ENCODE peak calls at places on chromosomes 7 and 10, in six cellular contexts. Q, C, L, S, A and G are unnamed samples.
A peak's percentile ranks its signal among the peaks of the same experiment; 100 is the strongest.

GRCh38 chr10:36110097-36110496 is 468.0 kb upstream of the FZD8 start:
- DNase-seq in Q (no peak), A (no peak), S (no peak), L (no peak), C (no peak), G (no peak)

GRCh38 chr7:100400656-100401055 is 27.4 kb downstream of the PILRA start:
- DNase-seq in L (no peak), A (peak; percentile 15), Q (no peak), C (peak; percentile 21), S (no peak), G (no peak)

GRCh38 chr7:95501261-95501816 is 15.6 kb downstream of the ASB4 start:
- DNase-seq in Q (no peak), S (no peak), C (no peak), L (no peak), A (no peak), G (no peak)

GRCh38 chr10:95360122-95360715 is 69.4 kb upstream of the PDLIM1 start:
- DNase-seq in A (no peak), L (no peak), C (no peak), S (no peak), Q (no peak), G (no peak)

GRCh38 chr10:77872151-77872946 is 54.2 kb downstream of the DLG5 start:
- DNase-seq in Q (no peak), S (peak; percentile 66), C (no peak), A (no peak), L (no peak), G (peak; percentile 72)

GRCh38 chr7:84394219-84394618 is 199.6 kb upstream of the SEMA3A start:
- DNase-seq in L (no peak), S (no peak), Q (no peak), C (no peak), A (no peak), G (no peak)

GRCh38 chr7:108088729-108089128 is 41.4 kb downstream of the LAMB4 start:
- DNase-seq in A (no peak), L (no peak), Q (no peak), C (no peak), S (no peak), G (no peak)

GRCh38 chr10:23157691-23158369 is 34.3 kb upstream of the PTF1A start:
- DNase-seq in Q (no peak), S (no peak), C (peak; percentile 41), A (no peak), L (peak; percentile 44), G (no peak)

GRCh38 chr10:60197206-60197605 is 192.5 kb downstream of the ANK3 start:
- DNase-seq in A (no peak), S (no peak), Q (no peak), L (no peak), C (no peak), G (no peak)

GRCh38 chr7:73960548-73960947 is 67.4 kb upstream of the ELN start:
- DNase-seq in S (no peak), C (no peak), Q (peak; percentile 67), A (no peak), L (no peak), G (no peak)

DNA sequence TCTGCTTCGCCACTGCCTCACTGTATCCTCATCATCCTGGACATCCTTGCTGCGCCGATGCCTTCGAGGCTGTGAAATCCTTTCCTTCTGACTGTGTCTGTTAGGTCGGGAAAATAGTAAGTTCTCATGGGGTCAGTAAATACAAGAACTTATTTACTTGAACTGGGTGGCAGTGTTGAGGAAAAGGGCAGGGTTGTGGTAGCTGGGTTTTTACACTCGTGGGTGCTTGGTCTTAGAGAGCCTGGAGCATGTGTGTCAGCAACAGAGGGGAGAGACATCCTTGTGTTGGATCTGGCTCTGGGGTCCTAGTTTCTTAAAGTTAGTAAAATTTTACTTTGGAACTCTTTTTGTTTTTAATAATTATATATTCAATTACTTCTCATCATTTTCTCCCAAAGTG is 112.9 kb upstream of the GATA3 start:
- DNase-seq in L (no peak), S (no peak), C (no peak), A (no peak), Q (no peak), G (no peak)
- H3K4me1 ChIP-seq in L (no peaks in the 10 kb centered on the region), S (no peaks in the 10 kb centered on the region), C (no peaks in the 10 kb centered on the region), A (no peaks in the 10 kb centered on the region), Q (peaks cover 5% of the 10 kb centered on the region), G (peaks cover 6% of the 10 kb centered on the region)

DNA sequence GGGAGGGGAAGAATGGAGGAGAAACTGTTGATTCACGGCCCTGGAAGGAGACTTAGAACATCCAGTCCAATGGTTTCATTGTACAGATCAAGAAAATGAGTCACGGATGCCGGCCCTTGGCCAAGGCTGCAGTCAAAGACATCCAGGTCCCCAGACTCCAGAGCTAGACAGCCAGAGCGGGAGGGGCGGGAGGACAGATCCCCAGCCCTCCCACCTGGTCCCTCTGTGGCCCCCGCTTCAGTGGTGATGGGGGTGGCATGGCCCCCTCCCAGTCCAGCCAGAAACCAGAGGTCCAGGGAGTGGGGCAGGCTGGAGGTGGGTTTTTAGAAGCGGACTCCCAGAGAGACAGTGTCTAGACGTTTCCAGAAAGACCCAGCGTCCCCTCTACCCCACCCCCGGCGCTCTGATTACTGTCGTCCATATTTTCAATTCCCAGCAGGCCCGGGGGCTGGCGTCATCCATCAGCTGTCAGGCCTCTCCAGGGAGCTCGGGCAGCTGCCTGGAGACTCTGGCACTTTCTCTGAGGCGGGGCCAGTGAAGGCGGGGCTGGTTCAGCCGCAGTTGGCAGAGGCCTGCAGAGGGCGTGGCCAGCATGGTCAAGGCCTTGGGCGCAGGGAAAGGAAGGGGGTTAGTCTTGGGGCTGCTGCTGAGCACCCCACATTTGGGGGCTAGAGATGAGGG is 8.0 kb upstream of the HSPB1 start:
- DNase-seq in L (peak; percentile 98), A (no peak), C (peak; percentile 83), S (peak; percentile 98), Q (peak; percentile 96), G (peak; percentile 97)
- H3K4me1 ChIP-seq in L (peaks cover 84% of the 10 kb centered on the region), A (peaks cover 11% of the 10 kb centered on the region), C (peaks cover 74% of the 10 kb centered on the region), S (peaks cover 6% of the 10 kb centered on the region), Q (peaks cover 60% of the 10 kb centered on the region), G (peaks cover 16% of the 10 kb centered on the region)

GRCh38 chr10:104052351-104052885 is 33.3 kb downstream of the COL17A1 start:
- DNase-seq in S (no peak), A (no peak), L (no peak), Q (peak; percentile 46), C (no peak), G (no peak)

GRCh38 chr10:104056619-104057273 is 28.9 kb downstream of the COL17A1 start:
- DNase-seq in C (peak; percentile 40), A (no peak), S (no peak), Q (no peak), L (no peak), G (no peak)

GRCh38 chr10:104057717-104058116 is 28.0 kb downstream of the COL17A1 start:
- DNase-seq in C (no peak), S (no peak), A (peak; percentile 40), L (no peak), Q (no peak), G (no peak)

GRCh38 chr10:104049497-104050250 is 36.0 kb downstream of the COL17A1 start:
- DNase-seq in C (peak; percentile 37), Q (no peak), A (no peak), L (no peak), S (no peak), G (no peak)

GRCh38 chr10:104054430-104054829 is 31.2 kb downstream of the COL17A1 start:
- DNase-seq in S (no peak), A (no peak), Q (no peak), L (no peak), C (no peak), G (no peak)
- H3K4me1 ChIP-seq in S (no peaks in the 10 kb centered on the region), A (no peaks in the 10 kb centered on the region), Q (no peaks in the 10 kb centered on the region), L (no peaks in the 10 kb centered on the region), C (peaks cover 10% of the 10 kb centered on the region), G (no peaks in the 10 kb centered on the region)

GRCh38 chr10:110076559-110077318 is 69.0 kb downstream of the ADD3 start:
- DNase-seq in L (peak; percentile 60), S (peak; percentile 73), C (peak; percentile 3), A (no peak), Q (no peak), G (peak; percentile 38)
- H3K4me1 ChIP-seq in L (peaks cover 47% of the 10 kb centered on the region), S (no peaks in the 10 kb centered on the region), C (no peaks in the 10 kb centered on the region), A (peaks cover 32% of the 10 kb centered on the region), Q (peaks cover 44% of the 10 kb centered on the region), G (peaks cover 19% of the 10 kb centered on the region)